ENCODE peak calls at places on chromosomes 2 and 18, in ten cellular contexts. G is bronchial epithelial cell, F is A549, B is foreskin keratinocyte, A is HFF-Myc, J is upper lobe of right lung, O is colonic mucosa, E is fibroblast of mammary gland, H is left ventricle myocardium inferior, S is cardiac fibroblast. M is an unnamed sample.

GRCh38 chr2:222732774-222733173 is 61.3 kb downstream of the MOGAT1 start:
- DNase-seq in G (no peak), F (no peak), B (no peak), A (no peak), J (no peak), O (no peak), E (no peak), H (no peak), S (no peak), M (no peak)

GRCh38 chr2:143313861-143314260 is 184.6 kb downstream of the ARHGAP15 start:
- DNase-seq in G (no peak), F (no peak), B (no peak), A (no peak), J (no peak), O (no peak), E (no peak), H (no peak), S (no peak), M (no peak)

GRCh38 chr2:185436787-185437372 is 301.7 kb upstream of the FSIP2 start:
- DNase-seq in G (peak; percentile 44), F (no peak), B (no peak), A (no peak), J (no peak), O (no peak), E (no peak), H (no peak), S (no peak), M (no peak)

GRCh38 chr2:198930170-198930569 is 527.6 kb downstream of the SATB2 start:
- DNase-seq in G (no peak), F (peak; percentile 2), B (no peak), A (no peak), J (no peak), O (no peak), E (no peak), H (no peak), S (no peak), M (no peak)

GRCh38 chr18:38010971-38011370 is 445.4 kb upstream of the CELF4 start:
- DNase-seq in G (no peak), F (no peak), B (no peak), A (no peak), J (no peak), O (no peak), E (no peak), H (no peak), S (no peak), M (no peak)

GRCh38 chr2:202494300-202494699 is 118.2 kb downstream of the BMPR2 start:
- DNase-seq in G (peak; percentile 37), F (peak; percentile 54), B (no peak), A (peak; percentile 24), J (no peak), O (peak; percentile 40), E (peak; percentile 49), H (no peak), S (peak; percentile 75), M (peak; percentile 73)

GRCh38 chr2:237859533-237860272 is at the start of gene RAMP1:
- DNase-seq in G (peak; percentile 55), F (no peak), B (peak; percentile 40), A (no peak), J (peak; percentile 69), O (no peak), E (no peak), H (no peak), S (peak; percentile 14), M (peak; percentile 51)

GRCh38 chr2:170917219-170917851 is 11.7 kb upstream of the GORASP2 start:
- DNase-seq in G (no peak), F (no peak), B (no peak), A (no peak), J (no peak), O (no peak), E (no peak), H (no peak), S (no peak), M (no peak)

DNA sequence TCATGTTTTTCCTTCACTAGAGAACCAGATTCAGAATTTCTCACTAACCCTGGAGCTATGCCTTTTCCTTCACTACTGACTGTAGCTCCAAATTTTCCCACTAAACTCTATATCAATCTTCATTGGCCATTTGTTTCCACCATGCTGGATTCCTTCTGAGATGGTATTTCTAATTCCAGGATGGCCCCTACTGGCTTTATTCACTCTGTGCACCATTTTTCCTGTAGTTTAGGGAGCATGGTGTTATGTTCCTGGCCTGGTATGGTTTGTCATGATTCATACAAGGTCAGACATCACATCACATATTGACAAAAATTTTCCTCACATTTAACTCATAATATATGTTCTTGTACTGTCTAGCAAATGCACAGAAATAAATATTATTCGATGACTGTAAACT is 229.2 kb upstream of the TFPI start:
- DNase-seq in G (peak; percentile 12), F (peak; percentile 4), B (peak; percentile 16), A (no peak), J (no peak), O (no peak), E (peak; percentile 18), H (no peak), S (peak; percentile 18), M (no peak)
- TF ChIP-seq CTCF in G (no peak), F (no peak), B (peak; percentile 59), A (no peak), J (no peak), O (no peak), E (peak; percentile 18), H (no peak), S (no peak), M (no peak)

DNA sequence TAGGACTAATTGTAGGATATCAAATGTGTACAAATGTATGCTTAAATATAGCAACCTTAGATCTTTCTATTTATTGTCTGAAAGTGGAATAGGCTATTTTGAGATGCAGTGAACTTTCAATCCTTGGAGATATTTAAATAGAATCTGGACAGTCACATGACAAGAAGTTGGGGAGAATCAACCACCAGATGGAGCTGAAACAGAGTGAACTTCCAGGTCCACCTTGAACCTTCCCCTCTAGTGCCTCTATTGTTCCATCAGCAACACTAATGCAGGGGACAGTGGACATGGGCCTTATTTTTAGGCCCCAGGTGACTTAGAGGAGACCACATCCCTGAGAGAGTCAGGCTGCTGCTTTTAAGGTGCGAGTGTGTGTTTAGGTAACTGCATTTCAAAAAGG is 37.0 kb upstream of the CRIM1 start:
- DNase-seq in G (peak; percentile 29), F (peak; percentile 22), B (no peak), A (no peak), J (no peak), O (no peak), E (peak; percentile 20), H (no peak), S (peak; percentile 24), M (peak; percentile 30)
- TF ChIP-seq CTCF in G (peak; percentile 29), F (peak; percentile 16), B (peak; percentile 40), A (no peak), J (no peak), O (no peak), E (peak; percentile 21), H (peak; percentile 11), S (peak; percentile 16), M (peak; percentile 16)

GRCh38 chr2:47074691-47075090 is 80.4 kb downstream of the STPG4 start:
- DNase-seq in G (no peak), F (no peak), B (no peak), A (no peak), J (no peak), O (no peak), E (no peak), H (no peak), S (no peak), M (no peak)

GRCh38 chr2:47076586-47077441 is 78.3 kb downstream of the STPG4 start:
- DNase-seq in G (peak; percentile 93), F (peak; percentile 99), B (peak; percentile 95), A (peak; percentile 84), J (peak; percentile 75), O (peak; percentile 60), E (peak; percentile 94), H (no peak), S (peak; percentile 99), M (peak; percentile 96)

GRCh38 chr2:47073641-47074040 is 81.5 kb downstream of the STPG4 start:
- DNase-seq in G (no peak), F (no peak), B (peak; percentile 18), A (no peak), J (no peak), O (peak; percentile 81), E (no peak), H (peak; percentile 33), S (no peak), M (no peak)

GRCh38 chr2:47076126-47076506 is 79.0 kb downstream of the STPG4 start:
- DNase-seq in G (no peak), F (no peak), B (no peak), A (no peak), J (no peak), O (no peak), E (no peak), H (no peak), S (no peak), M (no peak)

DNA sequence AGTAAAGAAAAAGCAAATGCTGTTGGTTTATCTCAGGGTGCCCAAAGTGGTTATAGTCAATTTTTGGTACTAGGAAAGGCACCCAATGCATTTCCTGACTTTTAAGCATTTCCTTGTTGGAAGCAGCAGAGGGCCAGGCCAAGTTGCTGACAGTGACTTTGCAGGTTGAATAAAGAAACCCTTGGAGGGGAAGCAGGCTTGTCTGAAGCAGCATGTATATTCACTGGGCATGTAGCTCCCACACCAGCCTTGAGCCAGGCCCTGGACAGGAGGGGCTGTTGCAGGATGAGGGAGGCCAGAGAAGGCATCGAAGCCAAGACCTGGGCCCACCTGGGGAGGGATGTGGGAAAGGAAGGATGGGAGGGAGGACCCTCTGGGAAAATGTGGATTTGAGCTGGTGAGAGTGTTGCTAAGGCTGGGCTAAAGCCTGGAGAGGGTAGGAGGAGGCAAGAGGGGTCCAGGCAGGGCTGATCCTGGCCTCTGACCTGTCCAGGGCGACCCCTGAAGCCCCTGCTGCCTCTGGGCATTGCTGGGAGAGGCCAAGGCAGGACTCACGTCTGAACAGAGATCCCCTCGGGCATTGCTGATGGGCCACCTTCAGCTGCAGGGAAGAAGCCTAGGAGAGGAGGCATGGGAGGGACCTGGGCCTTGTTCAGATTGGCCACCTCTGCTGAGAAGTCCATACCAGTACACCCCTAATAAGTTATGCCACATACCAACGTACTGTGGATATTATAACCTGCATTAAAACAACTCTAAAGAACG is 79.6 kb downstream of the STPG4 start:
- DNase-seq in G (no peak), F (peak; percentile 73), B (no peak), A (no peak), J (no peak), O (no peak), E (no peak), H (no peak), S (no peak), M (no peak)
- TF ChIP-seq CTCF in G (no peak), F (no peak), B (peak; percentile 5), A (no peak), J (no peak), O (no peak), E (no peak), H (no peak), S (no peak), M (no peak)

DNA sequence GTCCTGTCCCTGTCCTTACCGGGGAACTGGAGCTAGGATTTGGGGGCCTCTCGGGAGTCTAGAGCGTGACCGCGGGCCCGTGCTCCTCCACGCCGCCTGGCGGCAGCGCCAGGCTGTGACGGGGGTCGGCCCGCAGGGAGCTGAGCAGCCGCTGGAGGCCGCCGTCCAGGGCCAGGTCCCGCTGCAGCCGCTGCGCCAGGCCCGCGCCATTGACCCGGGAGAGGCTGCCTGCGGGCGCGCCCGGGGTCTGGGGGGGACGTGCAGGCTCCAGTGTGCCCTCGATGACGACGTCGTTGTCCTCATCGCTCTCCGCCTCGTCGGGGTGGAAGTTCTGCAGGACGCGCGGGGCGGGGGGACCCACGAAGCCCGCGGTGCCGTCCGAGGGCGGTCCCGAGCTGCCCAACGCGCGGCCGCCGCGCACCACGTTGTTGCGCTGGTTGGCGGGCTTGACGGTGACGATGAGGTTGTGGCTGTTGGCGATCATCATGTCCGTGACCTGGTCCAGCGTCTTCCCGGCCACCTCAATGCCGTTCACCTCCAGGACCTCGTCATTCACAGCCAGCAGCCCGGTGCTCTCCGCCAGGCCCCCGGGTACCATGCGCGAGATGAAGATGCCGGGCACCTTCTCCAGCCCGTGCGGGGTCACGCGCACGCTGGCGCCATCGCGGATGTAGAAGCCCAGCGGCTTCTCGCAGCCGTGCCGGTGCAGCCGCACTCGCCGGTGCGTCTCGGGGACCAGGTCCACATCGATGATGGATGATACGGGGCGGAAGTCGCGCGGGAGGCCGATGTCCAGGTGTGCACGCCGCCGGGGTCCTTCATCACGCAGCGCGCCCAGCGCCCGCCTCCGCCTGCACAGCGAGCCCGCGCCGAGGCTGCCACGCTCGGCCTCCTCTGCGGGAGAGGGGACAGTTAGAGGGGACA is 50.9 kb downstream of the ADNP2 start:
- DNase-seq in G (no peak), F (no peak), B (no peak), A (no peak), J (peak; percentile 76), O (no peak), E (no peak), H (peak; percentile 32), S (peak; percentile 21), M (peak; percentile 29)
- TF ChIP-seq CTCF in G (no peak), F (no peak), B (no peak), A (no peak), J (peak; percentile 56), O (no peak), E (no peak), H (peak; percentile 72), S (peak; percentile 38), M (peak; percentile 35)